ENCODE peak calls at places on chromosomes 1 and 21, in eight cellular contexts. P is SW480; M is choroid plexus epithelial cell; Z is GM12891; X is A549; G is activated CD4-positive, alpha-beta T cell treated with anti-CD3 and anti-CD28 coated beads for 24 hours; T is stimulated activated CD8-positive, alpha-beta memory T cell treated with anti-CD3 and anti-CD28 coated beads, Interleukin-7, amount 100 ng/mL, for 1 hour; Q is IMR-90. A is an unnamed sample.

GRCh38 chr1:53573522-53573921 is 114.3 kb downstream of the DMRTB1 start:
- DNase-seq in P (no peak), M (no peak), Z (no peak), X (no peak), G (no peak), T (no peak), Q (no peak), A (no peak)

GRCh38 chr1:51926171-51926812 is 47.8 kb upstream of the NRDC start:
- DNase-seq in P (peak), M (peak), Z (no peak), X (peak), G (no peak), T (no peak), Q (peak), A (no peak)

GRCh38 chr1:113615425-113615824 is 143.9 kb downstream of the PHTF1 start:
- DNase-seq in P (no peak), M (peak), Z (no peak), X (no peak), G (no peak), T (no peak), Q (peak), A (no peak)

GRCh38 chr1:51920130-51920529 is 41.6 kb upstream of the NRDC start:
- DNase-seq in P (no peak), M (no peak), Z (no peak), X (no peak), G (no peak), T (no peak), Q (peak), A (no peak)

GRCh38 chr1:24409535-24409934 is 4.0 kb downstream of the STPG1 start:
- DNase-seq in P (peak), M (peak), Z (no peak), X (peak), G (no peak), T (no peak), Q (peak), A (no peak)

GRCh38 chr1:203930343-203930742 is 68.9 kb downstream of the SNRPE start:
- DNase-seq in P (no peak), M (peak), Z (no peak), X (no peak), G (no peak), T (no peak), Q (peak), A (no peak)

GRCh38 chr1:160863422-160864131 is 890 bp upstream of the CD244 start:
- DNase-seq in P (no peak), M (no peak), Z (no peak), X (no peak), G (no peak), T (no peak), Q (no peak), A (no peak)

GRCh38 chr1:54052470-54052933 is 502 bp downstream of the TMEM59 start:
- DNase-seq in P (peak), M (peak), Z (no peak), X (peak), G (no peak), T (peak), Q (peak), A (no peak)

GRCh38 chr1:99525313-99525712 is 120.6 kb upstream of the PALMD start:
- DNase-seq in P (no peak), M (no peak), Z (no peak), X (no peak), G (no peak), T (no peak), Q (no peak), A (no peak)

GRCh38 chr1:52662645-52663313 is 29.8 kb downstream of the SHISAL2A start:
- DNase-seq in P (no peak), M (peak), Z (no peak), X (peak), G (no peak), T (no peak), Q (peak), A (no peak)

GRCh38 chr1:31127266-31127665 is 61.7 kb upstream of the PUM1 start:
- DNase-seq in P (no peak), M (peak), Z (no peak), X (no peak), G (no peak), T (no peak), Q (peak), A (no peak)

GRCh38 chr1:164846731-164847691 is 288.0 kb downstream of the PBX1 start:
- DNase-seq in P (no peak), M (no peak), Z (no peak), X (no peak), G (no peak), T (no peak), Q (no peak), A (no peak)

GRCh38 chr1:243294723-243295121 is 38.9 kb downstream of the SDCCAG8 start:
- DNase-seq in P (no peak), M (peak), Z (no peak), X (no peak), G (no peak), T (no peak), Q (peak), A (no peak)

GRCh38 chr21:32494946-32495703 is 82.6 kb downstream of the EVA1C start:
- DNase-seq in P (peak), M (peak), Z (no peak), X (peak), G (no peak), T (no peak), Q (peak), A (no peak)

GRCh38 chr1:7630378-7630777 is 140.7 kb upstream of the VAMP3 start:
- DNase-seq in P (no peak), M (no peak), Z (no peak), X (no peak), G (no peak), T (no peak), Q (no peak), A (no peak)

GRCh38 chr21:17729455-17729854 is 89.7 kb downstream of the C21orf91 start:
- DNase-seq in P (no peak), M (no peak), Z (no peak), X (no peak), G (no peak), T (no peak), Q (no peak), A (no peak)

GRCh38 chr1:26785611-26786436 is 1.9 kb upstream of the PIGV start:
- DNase-seq in P (no peak), M (peak), Z (no peak), X (no peak), G (no peak), T (no peak), Q (peak), A (no peak)

GRCh38 chr21:45916011-45916840 is 65.3 kb upstream of the COL6A1 start:
- DNase-seq in P (no peak), M (no peak), Z (no peak), X (no peak), G (no peak), T (no peak), Q (no peak), A (no peak)

GRCh38 chr1:117237701-117238413 is 27.1 kb upstream of the VTCN1 start:
- DNase-seq in P (no peak), M (peak), Z (no peak), X (no peak), G (no peak), T (no peak), Q (no peak), A (no peak)

GRCh38 chr1:11174271-11174942 is 14.7 kb upstream of the ANGPTL7 start:
- DNase-seq in P (no peak), M (peak), Z (no peak), X (no peak), G (no peak), T (no peak), Q (no peak), A (no peak)

GRCh38 chr1:39214021-39214713 is 9.7 kb downstream of the MACF1 start:
- DNase-seq in P (no peak), M (peak), Z (no peak), X (no peak), G (no peak), T (no peak), Q (no peak), A (no peak)

GRCh38 chr1:183304466-183305122 is 113.6 kb downstream of the NMNAT2 start:
- DNase-seq in P (no peak), M (no peak), Z (no peak), X (no peak), G (no peak), T (no peak), Q (no peak), A (no peak)

GRCh38 chr1:15167386-15167785 is 13.8 kb downstream of the TMEM51 start:
- DNase-seq in P (no peak), M (peak), Z (no peak), X (no peak), G (no peak), T (no peak), Q (peak), A (no peak)

GRCh38 chr1:5718716-5719632 is 273.3 kb downstream of the NPHP4 start:
- DNase-seq in P (no peak), M (no peak), Z (no peak), X (no peak), G (no peak), T (no peak), Q (no peak), A (no peak)

GRCh38 chr21:44319407-44320065 is 19.7 kb downstream of the CFAP410 start:
- DNase-seq in P (no peak), M (no peak), Z (no peak), X (no peak), G (no peak), T (no peak), Q (no peak), A (no peak)

GRCh38 chr1:60213253-60213652 is 139.7 kb upstream of the C1orf87 start:
- DNase-seq in P (no peak), M (no peak), Z (no peak), X (no peak), G (no peak), T (no peak), Q (no peak), A (no peak)

GRCh38 chr1:84689514-84690396 is 506 bp downstream of the SSX2IP start:
- DNase-seq in P (peak), M (peak), Z (no peak), X (peak), G (no peak), T (peak), Q (peak), A (no peak)

GRCh38 chr1:46532095-46532494 is 19.4 kb downstream of the KNCN start:
- DNase-seq in P (no peak), M (no peak), Z (no peak), X (no peak), G (no peak), T (no peak), Q (no peak), A (no peak)

GRCh38 chr1:16050328-16050727 is 6.7 kb downstream of the CLCNKB start:
- DNase-seq in P (no peak), M (no peak), Z (no peak), X (no peak), G (no peak), T (no peak), Q (no peak), A (no peak)

GRCh38 chr1:193794239-193794638 is 607.8 kb upstream of the B3GALT2 start:
- DNase-seq in P (no peak), M (peak), Z (no peak), X (no peak), G (no peak), T (no peak), Q (peak), A (no peak)

GRCh38 chr1:65310078-65310587 is 790 bp downstream of the DNAJC6 start:
- DNase-seq in P (no peak), M (no peak), Z (no peak), X (peak), G (no peak), T (no peak), Q (no peak), A (no peak)

GRCh38 chr1:205484985-205485967 is 19.2 kb upstream of the CDK18 start:
- DNase-seq in P (peak), M (peak), Z (peak), X (peak), G (peak), T (peak), Q (peak), A (peak)

GRCh38 chr1:201456499-201457309 is 12.3 kb downstream of the PHLDA3 start:
- DNase-seq in P (peak), M (peak), Z (no peak), X (peak), G (no peak), T (no peak), Q (peak), A (no peak)

GRCh38 chr1:230335861-230336549 is 90.1 kb downstream of the PGBD5 start:
- DNase-seq in P (no peak), M (peak), Z (no peak), X (no peak), G (no peak), T (no peak), Q (peak), A (no peak)

GRCh38 chr1:233340031-233340555 is 12.6 kb downstream of the MAP3K21 start:
- DNase-seq in P (no peak), M (no peak), Z (no peak), X (no peak), G (no peak), T (no peak), Q (no peak), A (no peak)

GRCh38 chr1:16172964-16173446 is 17.1 kb upstream of the EPHA2 start:
- DNase-seq in P (peak), M (peak), Z (no peak), X (peak), G (no peak), T (no peak), Q (peak), A (no peak)

GRCh38 chr1:3034728-3035610 is 13.7 kb downstream of the ACTRT2 start:
- DNase-seq in P (no peak), M (no peak), Z (no peak), X (no peak), G (no peak), T (no peak), Q (no peak), A (no peak)